ENCODE peak calls at places on chromosomes 6 and 20, in six cellular contexts. K is HCT116, O is HepG2, R is A549, D is body of pancreas, T is vagina. W is an unnamed sample.

GRCh38 chr20:63093966-63094766 is 87.4 kb upstream of the BHLHE23 start:
- DNase-seq in K (no peak), O (no peak), R (no peak), D (peak; percentile 3), T (no peak), W (no peak)

GRCh38 chr6:24330137-24330732 is 27.6 kb downstream of the DCDC2 start:
- DNase-seq in K (no peak), O (peak; percentile 99), R (no peak), D (no peak), T (no peak), W (no peak)

GRCh38 chr6:68559052-68559451 is 76.0 kb upstream of the ADGRB3 start:
- DNase-seq in K (no peak), O (no peak), R (no peak), D (no peak), T (no peak), W (no peak)

GRCh38 chr20:10253750-10254149 is 35.1 kb downstream of the SNAP25 start:
- DNase-seq in K (no peak), O (no peak), R (no peak), D (no peak), T (no peak), W (no peak)

GRCh38 chr6:113980937-113981554 is 10.1 kb upstream of the HDAC2 start:
- DNase-seq in K (no peak), O (peak; percentile 45), R (peak; percentile 21), D (no peak), T (no peak), W (no peak)

GRCh38 chr6:129683606-129684322 is 26.2 kb downstream of the ARHGAP18 start:
- DNase-seq in K (peak; percentile 87), O (peak; percentile 96), R (peak; percentile 78), D (peak; percentile 65), T (no peak), W (peak; percentile 91)

GRCh38 chr20:11917663-11918062 is at the start of gene BTBD3:
- DNase-seq in K (no peak), O (no peak), R (no peak), D (peak; percentile 85), T (no peak), W (no peak)

GRCh38 chr6:156949376-156949775 is 172.2 kb downstream of the ARID1B start:
- DNase-seq in K (peak; percentile 43), O (no peak), R (peak; percentile 22), D (no peak), T (no peak), W (no peak)

GRCh38 chr6:43870660-43871061 is 100.7 kb downstream of the VEGFA start:
- DNase-seq in K (no peak), O (no peak), R (no peak), D (no peak), T (no peak), W (no peak)

GRCh38 chr6:88785478-88785877 is 177.9 kb downstream of the RNGTT start:
- DNase-seq in K (no peak), O (no peak), R (no peak), D (no peak), T (no peak), W (no peak)

GRCh38 chr6:50655848-50656453 is 57.4 kb upstream of the TFAP2D start:
- DNase-seq in K (no peak), O (peak; percentile 16), R (peak; percentile 1), D (no peak), T (no peak), W (no peak)

GRCh38 chr20:50728981-50729874 is 2.2 kb upstream of the PARD6B start:
- DNase-seq in K (peak; percentile 77), O (peak; percentile 75), R (no peak), D (peak; percentile 40), T (no peak), W (peak; percentile 74)

GRCh38 chr6:38773338-38773737 is 58.2 kb downstream of the DNAH8 start:
- DNase-seq in K (peak; percentile 47), O (peak; percentile 19), R (no peak), D (no peak), T (no peak), W (no peak)

GRCh38 chr20:20084296-20084752 is 32.0 kb downstream of the CFAP61 start:
- DNase-seq in K (no peak), O (no peak), R (no peak), D (no peak), T (no peak), W (peak; percentile 64)

GRCh38 chr20:16115891-16116577 is 457.2 kb downstream of the KIF16B start:
- DNase-seq in K (no peak), O (no peak), R (no peak), D (no peak), T (no peak), W (peak; percentile 90)

GRCh38 chr6:89681983-89682564 is 43.5 kb upstream of the LYRM2 start:
- DNase-seq in K (no peak), O (no peak), R (no peak), D (no peak), T (no peak), W (peak; percentile 47)

GRCh38 chr20:17969884-17970409 is 1.1 kb downstream of the MGME1 start:
- DNase-seq in K (no peak), O (peak; percentile 71), R (peak; percentile 40), D (peak; percentile 16), T (no peak), W (no peak)

GRCh38 chr6:5509106-5509505 is 247.8 kb downstream of the FARS2 start:
- DNase-seq in K (no peak), O (no peak), R (no peak), D (no peak), T (no peak), W (no peak)

GRCh38 chr6:110053395-110054240 is 75.5 kb downstream of the GPR6 start:
- DNase-seq in K (peak; percentile 40), O (peak; percentile 36), R (peak; percentile 36), D (peak; percentile 29), T (peak; percentile 22), W (peak; percentile 68)

GRCh38 chr6:90295854-90296345 is 743 bp downstream of the BACH2 start:
- DNase-seq in K (no peak), O (no peak), R (peak; percentile 8), D (peak; percentile 63), T (no peak), W (no peak)

GRCh38 chr20:1287787-1288569 is 21.9 kb downstream of the SNPH start:
- DNase-seq in K (no peak), O (no peak), R (no peak), D (no peak), T (no peak), W (no peak)

GRCh38 chr6:89375427-89375868 is 22.9 kb upstream of the UBE2J1 start:
- DNase-seq in K (no peak), O (peak; percentile 80), R (no peak), D (peak; percentile 81), T (no peak), W (no peak)

GRCh38 chr6:45854343-45854742 is 161.3 kb downstream of the CLIC5 start:
- DNase-seq in K (no peak), O (no peak), R (no peak), D (no peak), T (no peak), W (no peak)

GRCh38 chr20:37396520-37397075 is 50.7 kb downstream of the SRC start:
- DNase-seq in K (no peak), O (no peak), R (no peak), D (no peak), T (no peak), W (no peak)

GRCh38 chr6:55822815-55823214 is 52.6 kb downstream of the BMP5 start:
- DNase-seq in K (no peak), O (no peak), R (no peak), D (no peak), T (no peak), W (no peak)

GRCh38 chr6:159727717-159728440 is 573 bp downstream of the WTAP start:
- DNase-seq in K (no peak), O (peak; percentile 29), R (peak; percentile 27), D (no peak), T (no peak), W (no peak)

GRCh38 chr6:75098709-75099108 is 107.1 kb downstream of the COL12A1 start:
- DNase-seq in K (peak; percentile 47), O (peak; percentile 3), R (peak; percentile 35), D (peak; percentile 28), T (no peak), W (peak; percentile 94)

GRCh38 chr6:78530208-78530607 is 337.1 kb upstream of the IRAK1BP1 start:
- DNase-seq in K (no peak), O (no peak), R (no peak), D (no peak), T (no peak), W (no peak)

GRCh38 chr6:78538002-78538401 is 329.3 kb upstream of the IRAK1BP1 start:
- DNase-seq in K (no peak), O (no peak), R (no peak), D (no peak), T (no peak), W (no peak)

GRCh38 chr6:78533426-78533825 is 333.9 kb upstream of the IRAK1BP1 start:
- DNase-seq in K (no peak), O (no peak), R (no peak), D (no peak), T (no peak), W (no peak)

GRCh38 chr6:78528926-78529325 is 338.4 kb upstream of the IRAK1BP1 start:
- DNase-seq in K (no peak), O (no peak), R (no peak), D (no peak), T (no peak), W (no peak)

GRCh38 chr6:78533876-78534275 is 333.5 kb upstream of the IRAK1BP1 start:
- DNase-seq in K (no peak), O (no peak), R (no peak), D (no peak), T (no peak), W (no peak)
- H3K27ac ChIP-seq in K (no peak overlapping the region), O (no peak overlapping the region), R (no peak overlapping the region), D (no peak overlapping the region), T (no peak overlapping the region), W (no peak overlapping the region)

GRCh38 chr20:34955232-34956040 is at the start of the genes GSS and MYH7B:
- DNase-seq in K (peak; percentile 91), O (peak; percentile 98), R (peak; percentile 96), D (peak; percentile 99), T (peak; percentile 98), W (peak; percentile 99)
- TF ChIP-seq POLR2A in K (peak; percentile 88), O (peak; percentile 89), R (peak; percentile 95), D (peak; percentile 49), T (no peak), W (peak; percentile 73)

GRCh38 chr20:51800132-51800721 is 2.1 kb downstream of the SALL4 start:
- DNase-seq in K (peak; percentile 35), O (peak; percentile 48), R (peak; percentile 90), D (peak; percentile 73), T (no peak), W (no peak)
- H3K4me3 ChIP-seq in K (peak overlapping the region; percentile 42), O (peak overlapping the region; percentile 78), R (peak overlapping the region; percentile 84), D (peak overlapping the region; percentile 44), T (peak overlapping the region; percentile 26), W (peak overlapping the region; percentile 41)

DNA sequence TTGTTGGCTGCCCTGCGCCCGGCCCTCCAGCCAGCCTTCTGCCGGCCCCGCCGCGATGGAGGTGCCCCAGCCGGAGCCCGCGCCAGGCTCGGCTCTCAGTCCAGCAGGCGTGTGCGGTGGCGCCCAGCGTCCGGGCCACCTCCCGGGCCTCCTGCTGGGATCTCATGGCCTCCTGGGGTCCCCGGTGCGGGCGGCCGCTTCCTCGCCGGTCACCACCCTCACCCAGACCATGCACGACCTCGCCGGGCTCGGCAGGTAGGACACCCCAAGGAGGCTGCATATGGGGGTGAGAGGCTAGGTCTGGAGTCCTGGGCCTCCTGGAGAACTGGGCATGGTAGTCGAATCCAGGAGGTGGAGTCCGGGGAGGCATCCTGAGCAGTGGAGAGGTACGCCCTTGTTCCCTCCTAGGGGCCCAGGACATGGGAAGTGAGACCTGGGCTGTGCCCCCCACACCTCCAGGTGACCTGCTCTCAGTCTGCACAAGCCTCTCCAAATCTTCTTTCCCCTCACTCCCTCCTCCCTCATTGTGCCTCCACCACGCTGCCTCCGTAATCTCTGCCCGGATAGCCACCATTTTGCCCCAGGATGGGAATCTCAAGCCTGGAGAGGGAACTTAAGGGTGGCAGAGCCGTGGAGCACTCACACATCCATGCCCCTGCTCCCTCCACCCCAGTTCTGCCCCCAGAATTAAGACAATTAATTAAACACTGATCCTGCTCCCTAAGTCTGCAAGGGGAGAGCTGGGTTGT is 541 bp downstream of the CDC25B start:
- DNase-seq in K (no peak), O (no peak), R (no peak), D (no peak), T (no peak), W (no peak)
- H3K27ac ChIP-seq in K (peak overlapping the region; percentile 97), O (peak overlapping the region; percentile 66), R (peak overlapping the region; percentile 99), D (peak overlapping the region; percentile 90), T (peak overlapping the region; percentile 95), W (peak overlapping the region; percentile 96)

W was measured in esophagus muscularis mucosa.